ENCODE peak calls at places on chromosomes 4 and X, in ten cellular contexts. K is dorsolateral prefrontal cortex, A is glutamatergic neuron, J is HCT116, B is fibroblast of pulmonary artery, P is suprapubic skin, X is choroid plexus epithelial cell, D is cardiac muscle cell, N is fibroblast of lung, U is endothelial cell. Z is an unnamed sample.

GRCh38 chr4:11232004-11232403 is 196.7 kb downstream of the HS3ST1 start:
- DNase-seq in N (no peak), D (no peak), X (no peak), K (no peak), A (no peak), P (no peak), J (no peak), B (peak), U (no peak), Z (no peak)

GRCh38 chr4:7415927-7416686 is 18.6 kb downstream of the PSAPL1 start:
- DNase-seq in X (no peak), B (no peak), D (no peak), A (no peak), K (no peak), N (no peak), J (no peak), U (no peak), P (peak), Z (no peak)

GRCh38 chr4:54090804-54091623 is 8.9 kb upstream of the GSX2 start:
- DNase-seq in P (no peak), D (no peak), A (peak), B (no peak), U (no peak), J (no peak), N (no peak), X (peak), K (no peak), Z (no peak)

GRCh38 chrX:97074400-97074799 is 190.7 kb downstream of the RPA4 start:
- DNase-seq in J (no peak), N (peak), B (no peak), P (no peak), D (no peak), X (no peak), A (no peak), U (no peak), K (no peak), Z (no peak)

GRCh38 chr4:15398732-15399131 is 29.1 kb upstream of the C1QTNF7 start:
- DNase-seq in P (no peak), X (no peak), N (no peak), U (no peak), K (no peak), A (no peak), D (no peak), J (no peak), B (no peak), Z (no peak)

GRCh38 chrX:45850197-45850774 is 649.6 kb upstream of the DIPK2B start:
- DNase-seq in N (peak), A (no peak), P (no peak), D (peak), U (peak), B (no peak), X (peak), K (no peak), J (no peak), Z (no peak)

GRCh38 chr4:125085-125820 is 952 bp downstream of the ZNF718 start:
- DNase-seq in U (peak), B (peak), D (peak), A (peak), K (peak), P (no peak), N (peak), J (no peak), X (peak), Z (no peak)

GRCh38 chr4:159018062-159018629 is 84.7 kb upstream of the RAPGEF2 start:
- DNase-seq in P (no peak), X (no peak), A (peak), D (no peak), K (no peak), J (no peak), B (no peak), U (no peak), N (no peak), Z (no peak)

GRCh38 chrX:17617794-17618193 is 119.5 kb upstream of the SCML1 start:
- DNase-seq in B (no peak), D (no peak), A (no peak), U (no peak), K (no peak), P (no peak), J (no peak), X (no peak), N (peak), Z (no peak)

GRCh38 chr4:55939437-55939836 is 9.3 kb upstream of the CEP135 start:
- DNase-seq in J (no peak), U (no peak), P (no peak), B (no peak), D (no peak), X (no peak), K (no peak), A (no peak), N (no peak), Z (no peak)

GRCh38 chr4:53563824-53564223 is 27.5 kb downstream of the LNX1 start:
- DNase-seq in D (no peak), U (no peak), B (peak), K (peak), A (no peak), N (peak), J (no peak), P (no peak), X (peak), Z (peak)

GRCh38 chrX:151714367-151714766 is 1.5 kb upstream of the FATE1 start:
- DNase-seq in X (no peak), N (no peak), P (no peak), D (no peak), J (no peak), U (no peak), B (no peak), A (no peak), K (no peak), Z (no peak)

GRCh38 chrX:121179972-121180371 is 132.6 kb downstream of the GLUD2 start:
- DNase-seq in J (no peak), K (no peak), D (no peak), N (no peak), X (no peak), P (no peak), U (no peak), A (no peak), B (no peak), Z (no peak)

GRCh38 chr4:100450449-100450848 is 67.4 kb downstream of the EMCN start:
- DNase-seq in N (no peak), A (no peak), B (no peak), D (no peak), K (no peak), P (no peak), J (no peak), X (no peak), U (no peak), Z (no peak)

GRCh38 chr4:112951362-112951962 is 98.0 kb upstream of the ANK2 start:
- DNase-seq in J (no peak), N (peak), P (no peak), B (peak), U (no peak), K (no peak), A (no peak), D (peak), X (peak), Z (no peak)
- TF ChIP-seq CTCF in J (peak), N (peak), P (no peak), B (peak), U (peak), K (peak), A (peak), D (peak), X (peak), Z (peak)

GRCh38 chr4:56976878-56977320 is 507 bp downstream of the NOA1 start:
- DNase-seq in J (peak), U (no peak), B (no peak), D (peak), X (peak), P (peak), K (peak), N (no peak), A (peak), Z (no peak)
- TF ChIP-seq CTCF in J (no peak), U (no peak), B (no peak), D (no peak), X (no peak), P (no peak), K (no peak), N (peak), A (no peak), Z (no peak)

GRCh38 chr4:1869530-1870327 is 1.5 kb upstream of the NSD2 start:
- DNase-seq in U (no peak), A (no peak), P (peak), B (no peak), K (no peak), X (no peak), J (no peak), N (no peak), D (no peak), Z (no peak)

GRCh38 chr4:1871471-1872021 is 353 bp downstream of the NSD2 start:
- DNase-seq in K (no peak), B (no peak), P (peak), D (no peak), A (peak), N (no peak), X (no peak), J (no peak), U (no peak), Z (no peak)

GRCh38 chr4:1870328-1870577 is 940 bp upstream of the NSD2 start:
- DNase-seq in D (peak), N (peak), X (peak), A (peak), U (peak), P (peak), J (peak), K (peak), B (peak), Z (no peak)

GRCh38 chr4:1868912-1869311 is 2.3 kb upstream of the NSD2 start:
- DNase-seq in U (no peak), D (no peak), B (no peak), N (no peak), P (no peak), J (no peak), X (no peak), K (no peak), A (no peak), Z (no peak)

GRCh38 chr4:1870578-1871443 is at the start of gene NSD2:
- DNase-seq in J (peak), B (peak), N (peak), P (peak), K (peak), D (peak), X (peak), A (peak), U (peak), Z (peak)
- TF ChIP-seq CTCF in J (no peak), B (no peak), N (no peak), P (no peak), K (no peak), D (no peak), X (no peak), A (no peak), U (no peak), Z (no peak)

DNA sequence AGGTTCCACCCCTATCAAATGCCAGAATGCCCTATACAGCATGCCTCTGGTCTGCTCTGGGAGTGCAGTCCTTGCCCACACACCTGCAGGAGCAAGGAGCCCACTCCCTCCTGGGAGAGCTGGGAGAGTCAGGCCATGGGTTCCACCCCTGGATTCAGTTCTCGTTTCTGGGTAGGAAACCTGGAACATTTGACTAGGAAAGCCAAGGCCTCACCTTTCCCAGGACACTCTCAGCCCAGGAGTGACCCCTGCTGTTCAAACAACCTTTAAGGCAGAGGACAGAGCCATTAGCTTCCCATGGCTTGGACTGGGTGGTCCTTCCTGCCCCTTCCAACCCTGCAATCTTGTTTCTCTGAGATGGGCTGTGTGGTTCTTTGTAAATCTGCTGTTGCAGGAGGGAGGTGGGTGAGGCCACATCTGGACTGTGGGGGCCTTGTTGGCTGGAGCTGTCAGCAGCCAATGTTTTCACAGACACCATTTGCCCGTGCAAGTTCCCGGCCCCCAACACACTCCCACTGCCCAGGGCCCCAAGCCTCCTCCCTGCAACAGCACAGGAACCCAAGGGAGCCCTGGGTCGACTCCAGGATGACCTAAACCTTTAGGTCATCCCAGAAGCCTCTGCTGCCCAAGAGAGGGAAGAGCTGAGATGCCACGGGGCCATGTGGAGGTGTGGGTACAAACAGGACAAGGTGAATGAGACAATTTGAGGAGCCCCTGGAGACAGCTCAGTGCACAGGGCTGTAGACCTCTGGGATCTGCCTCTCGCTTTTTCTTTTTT is 104.4 kb downstream of the PJA1 start:
- DNase-seq in J (peak), X (peak), D (peak), P (peak), K (no peak), B (peak), N (peak), U (peak), A (no peak), Z (no peak)
- TF ChIP-seq CTCF in J (peak), X (peak), D (peak), P (no peak), K (no peak), B (peak), N (peak), U (no peak), A (no peak), Z (peak)

GRCh38 chrX:15855562-15856256 is 1.1 kb upstream of the AP1S2 start:
- DNase-seq in D (no peak), J (no peak), U (no peak), A (no peak), N (no peak), P (no peak), K (no peak), X (no peak), B (no peak), Z (no peak)

GRCh38 chrX:15853586-15854079 is 980 bp downstream of the AP1S2 start:
- DNase-seq in U (no peak), A (no peak), D (no peak), P (no peak), J (no peak), N (peak), B (no peak), X (no peak), K (no peak), Z (no peak)

GRCh38 chrX:15854712-15855561 is at the start of gene AP1S2:
- DNase-seq in A (peak), B (peak), X (peak), D (peak), K (peak), U (peak), P (peak), J (peak), N (peak), Z (peak)

GRCh38 chrX:15856580-15856979 is 2.0 kb upstream of the AP1S2 start:
- DNase-seq in U (no peak), B (no peak), A (no peak), P (no peak), K (no peak), J (no peak), N (no peak), D (no peak), X (no peak), Z (no peak)

DNA sequence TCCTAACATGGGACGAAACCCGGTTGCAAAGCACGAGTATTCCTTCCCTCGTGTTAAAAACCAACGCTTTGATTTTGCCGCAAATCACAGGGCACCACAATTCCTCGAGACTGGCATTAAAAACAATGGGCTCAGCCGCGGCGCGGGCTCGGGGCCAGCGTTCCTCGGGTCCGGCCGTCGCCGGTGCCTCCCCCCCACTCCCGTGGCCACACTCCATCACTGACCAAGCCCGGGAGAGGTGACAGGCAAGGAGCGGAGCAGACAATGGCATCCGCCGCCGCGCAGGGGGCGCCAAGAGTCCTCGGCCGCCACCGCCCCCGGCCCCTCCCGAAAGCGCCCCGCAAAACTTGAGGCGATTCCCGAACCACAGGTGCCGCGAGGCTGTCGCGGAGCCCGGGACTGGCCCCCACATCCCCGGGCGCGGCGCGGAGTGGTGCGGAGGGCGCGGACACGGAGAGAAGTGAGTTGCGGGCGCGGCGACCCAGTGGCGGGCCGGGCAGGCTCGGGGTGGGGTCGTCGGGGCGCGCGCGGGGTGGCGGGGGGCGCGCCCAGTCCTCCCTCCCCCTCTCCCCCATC is 445 bp downstream of the AP1S2 start:
- DNase-seq in B (no peak), K (peak), A (peak), J (no peak), U (peak), P (peak), D (peak), X (no peak), N (peak), Z (no peak)
- TF ChIP-seq CTCF in B (no peak), K (no peak), A (no peak), J (no peak), U (no peak), P (no peak), D (peak), X (no peak), N (no peak), Z (no peak)

DNA sequence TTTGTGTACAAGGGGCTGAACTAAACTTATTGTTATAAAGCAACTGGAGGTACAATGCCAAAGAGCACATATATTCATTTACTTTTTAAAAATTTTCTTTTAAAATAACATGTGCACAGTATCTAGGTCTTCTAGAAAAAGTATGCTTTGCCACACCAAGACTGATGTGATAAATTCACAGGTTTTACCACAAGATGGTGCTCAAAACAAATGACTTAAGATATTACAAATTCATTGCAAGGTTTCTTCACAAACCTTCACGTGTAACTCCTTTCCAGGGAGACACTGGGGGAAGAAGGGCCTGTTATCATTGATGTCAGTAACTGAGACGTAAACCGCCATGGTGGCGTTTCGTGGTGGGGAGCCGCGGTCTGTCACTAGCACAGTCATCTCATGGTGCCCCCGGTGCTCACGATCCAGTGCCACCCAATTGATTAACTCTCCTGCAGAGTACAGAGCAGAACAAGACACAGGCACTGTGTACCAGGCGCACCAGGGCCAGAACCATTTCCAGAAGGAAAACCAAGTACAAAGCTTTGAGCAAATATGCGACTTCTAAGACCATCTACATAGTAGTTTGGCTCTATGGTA is 162.2 kb downstream of the DCHS2 start:
- DNase-seq in P (no peak), D (peak), N (peak), K (no peak), A (no peak), J (no peak), X (peak), B (peak), U (no peak), Z (no peak)
- TF ChIP-seq CTCF in P (no peak), D (peak), N (peak), K (peak), A (peak), J (peak), X (peak), B (peak), U (peak), Z (peak)

GRCh38 chr4:37160653-37161052 is 83.9 kb upstream of the NWD2 start:
- DNase-seq in N (no peak), P (no peak), J (no peak), K (no peak), U (no peak), B (no peak), A (no peak), D (no peak), X (no peak), Z (no peak)

GRCh38 chr4:37157403-37158167 is 87.0 kb upstream of the NWD2 start:
- DNase-seq in U (peak), D (no peak), J (no peak), X (no peak), N (no peak), B (no peak), A (no peak), K (peak), P (no peak), Z (no peak)
- TF ChIP-seq CTCF in U (no peak), D (no peak), J (no peak), X (no peak), N (no peak), B (no peak), A (no peak), K (no peak), P (no peak), Z (no peak)

GRCh38 chr4:183249854-183250253 is 70.2 kb downstream of the CLDN22 start:
- DNase-seq in B (peak), P (no peak), U (peak), A (no peak), D (peak), N (peak), X (peak), J (no peak), K (no peak), Z (peak)
- TF ChIP-seq CTCF in B (peak), P (no peak), U (peak), A (no peak), D (peak), N (peak), X (peak), J (peak), K (peak), Z (peak)

GRCh38 chr4:38917481-38918025 is 49.9 kb downstream of the FAM114A1 start:
- DNase-seq in P (no peak), J (no peak), N (no peak), U (no peak), D (no peak), A (no peak), K (no peak), X (no peak), B (no peak), Z (no peak)
- TF ChIP-seq CTCF in P (no peak), J (no peak), N (no peak), U (no peak), D (no peak), A (no peak), K (no peak), X (no peak), B (no peak), Z (no peak)